ENCODE peak calls at places on chromosome 12, in four cellular contexts. One of them, this sample, is unnamed.

GRCh38 chr12:47534695-47535094 is 171.1 kb downstream of the RPAP3 start:
- DNase-seq in RPMI7951: peak
- DNase-seq in trophoblast cell: no peak
- DNase-seq in hypothalamus: no peak
- DNase-seq in this sample: no peak

GRCh38 chr12:68406134-68406576 is 74.0 kb upstream of the MDM1 start:
- DNase-seq in trophoblast cell: no peak
- DNase-seq in hypothalamus: peak
- DNase-seq in RPMI7951: peak
- DNase-seq in this sample: peak

GRCh38 chr12:9751204-9752144 is 9.2 kb downstream of the CD69 start:
- DNase-seq in hypothalamus: no peak
- DNase-seq in trophoblast cell: no peak
- DNase-seq in RPMI7951: peak
- DNase-seq in this sample: peak

GRCh38 chr12:117671734-117672133 is 297.1 kb downstream of the KSR2 start:
- DNase-seq in RPMI7951: peak
- DNase-seq in hypothalamus: no peak
- DNase-seq in trophoblast cell: peak
- DNase-seq in this sample: no peak

GRCh38 chr12:58540480-58541299 is 379.6 kb downstream of the LRIG3 start:
- DNase-seq in RPMI7951: peak
- DNase-seq in trophoblast cell: peak
- DNase-seq in hypothalamus: peak
- DNase-seq in this sample: peak

GRCh38 chr12:70849265-70849960 is 71.1 kb downstream of the PTPRR start:
- DNase-seq in RPMI7951: peak
- DNase-seq in trophoblast cell: no peak
- DNase-seq in hypothalamus: no peak
- DNase-seq in this sample: peak

GRCh38 chr12:113097716-113098427 is 37.7 kb downstream of the RASAL1 start:
- DNase-seq in trophoblast cell: no peak
- DNase-seq in RPMI7951: no peak
- DNase-seq in hypothalamus: peak
- DNase-seq in this sample: peak

GRCh38 chr12:109888179-109889020 is 8.1 kb upstream of the GLTP start:
- DNase-seq in RPMI7951: peak
- DNase-seq in hypothalamus: no peak
- DNase-seq in trophoblast cell: peak
- DNase-seq in this sample: peak

GRCh38 chr12:19030180-19030579 is 99.4 kb upstream of the PLEKHA5 start:
- DNase-seq in hypothalamus: no peak
- DNase-seq in trophoblast cell: peak
- DNase-seq in RPMI7951: peak
- DNase-seq in this sample: no peak

GRCh38 chr12:46933947-46934346 is 108.2 kb upstream of the SLC38A4 start:
- DNase-seq in RPMI7951: peak
- DNase-seq in trophoblast cell: no peak
- DNase-seq in hypothalamus: no peak
- DNase-seq in this sample: peak

GRCh38 chr12:109880049-109880931 is at the start of gene GLTP:
- DNase-seq in RPMI7951: peak
- DNase-seq in hypothalamus: peak
- DNase-seq in trophoblast cell: peak
- DNase-seq in this sample: peak

GRCh38 chr12:85823436-85824179 is 12.6 kb downstream of the RASSF9 start:
- DNase-seq in RPMI7951: no peak
- DNase-seq in hypothalamus: no peak
- DNase-seq in trophoblast cell: no peak
- DNase-seq in this sample: peak

GRCh38 chr12:108021949-108022522 is 107.1 kb upstream of the WSCD2 start:
- DNase-seq in trophoblast cell: no peak
- DNase-seq in hypothalamus: no peak
- DNase-seq in RPMI7951: no peak
- DNase-seq in this sample: no peak

GRCh38 chr12:633731-634130 is 29.5 kb downstream of the NINJ2 start:
- DNase-seq in RPMI7951: no peak
- DNase-seq in trophoblast cell: no peak
- DNase-seq in hypothalamus: no peak
- DNase-seq in this sample: no peak

GRCh38 chr12:44509471-44509870 is 366.6 kb downstream of the NELL2 start:
- DNase-seq in hypothalamus: no peak
- DNase-seq in RPMI7951: no peak
- DNase-seq in trophoblast cell: peak
- DNase-seq in this sample: no peak

GRCh38 chr12:93772003-93772402 is 94.8 kb downstream of the CRADD start:
- DNase-seq in trophoblast cell: no peak
- DNase-seq in RPMI7951: no peak
- DNase-seq in hypothalamus: no peak
- DNase-seq in this sample: no peak

GRCh38 chr12:92603741-92604432 is 98.9 kb upstream of the PLEKHG7 start:
- DNase-seq in hypothalamus: no peak
- DNase-seq in trophoblast cell: peak
- DNase-seq in RPMI7951: no peak
- DNase-seq in this sample: no peak

GRCh38 chr12:116333402-116333801 is 55.9 kb upstream of the MED13L start:
- DNase-seq in hypothalamus: no peak
- DNase-seq in trophoblast cell: no peak
- DNase-seq in RPMI7951: no peak
- DNase-seq in this sample: no peak

GRCh38 chr12:103841690-103842584 is 903 bp upstream of the NT5DC3 start:
- DNase-seq in trophoblast cell: peak
- DNase-seq in hypothalamus: no peak
- DNase-seq in RPMI7951: peak
- DNase-seq in this sample: peak

GRCh38 chr12:51922146-51922545 is 14.8 kb downstream of the ACVRL1 start:
- DNase-seq in hypothalamus: no peak
- DNase-seq in trophoblast cell: no peak
- DNase-seq in RPMI7951: no peak
- DNase-seq in this sample: no peak